ENCODE peak calls at places on chromosomes 4 and X, in four cellular contexts. R is sigmoid colon, C is GM12878, K is tibial nerve. V is an unnamed sample.

GRCh38 chr4:20859097-20859781 is 159.0 kb downstream of the PACRGL start:
- DNase-seq in R (no peak), C (no peak), K (no peak), V (no peak)

GRCh38 chr4:163609046-163609445 is 114.6 kb downstream of the TMA16 start:
- DNase-seq in R (no peak), C (no peak), K (no peak), V (no peak)

GRCh38 chrX:15404712-15405111 is 20.5 kb upstream of the VEGFD start:
- DNase-seq in R (peak; percentile 79), C (no peak), K (peak; percentile 16), V (no peak)

GRCh38 chr4:120869511-120870278 is 52.8 kb downstream of the PRDM5 start:
- DNase-seq in R (no peak), C (no peak), K (no peak), V (no peak)

GRCh38 chr4:4876945-4877661 is 17.6 kb downstream of the MSX1 start:
- DNase-seq in R (no peak), C (no peak), K (no peak), V (no peak)

GRCh38 chr4:72767903-72768817 is 199.1 kb upstream of the ADAMTS3 start:
- DNase-seq in R (no peak), C (no peak), K (no peak), V (no peak)

GRCh38 chrX:19085975-19086772 is 36.1 kb downstream of the ADGRG2 start:
- DNase-seq in R (no peak), C (no peak), K (no peak), V (no peak)

GRCh38 chr4:577499-578450 is 1.7 kb upstream of the TMEM271 start:
- DNase-seq in R (no peak), C (no peak), K (no peak), V (no peak)

GRCh38 chrX:23907496-23908218 is at the start of the genes APOO and CXorf58:
- DNase-seq in R (peak; percentile 95), C (peak; percentile 54), K (peak; percentile 73), V (peak; percentile 92)

GRCh38 chr4:83240379-83240875 is 44.2 kb downstream of the COQ2 start:
- DNase-seq in R (no peak), C (peak; percentile 96), K (no peak), V (no peak)

GRCh38 chr4:143335979-143336827 is 473 bp upstream of the GAB1 start:
- DNase-seq in R (peak; percentile 96), C (no peak), K (peak; percentile 75), V (peak; percentile 87)

GRCh38 chr4:121307441-121308327 is 73.1 kb downstream of the QRFPR start:
- DNase-seq in R (no peak), C (peak; percentile 51), K (no peak), V (no peak)

GRCh38 chr4:165512464-165512863 is 133.7 kb downstream of the CPE start:
- DNase-seq in R (no peak), C (no peak), K (no peak), V (no peak)

GRCh38 chrX:100319716-100320115 is 90.4 kb downstream of the PCDH19 start:
- DNase-seq in R (no peak), C (no peak), K (no peak), V (no peak)

GRCh38 chr4:102259081-102259480 is 86.2 kb downstream of the SLC39A8 start:
- DNase-seq in R (no peak), C (no peak), K (no peak), V (no peak)

GRCh38 chrX:3271485-3272186 is 74.8 kb downstream of the MXRA5 start:
- DNase-seq in R (no peak), C (no peak), K (no peak), V (no peak)

GRCh38 chrX:13967636-13968035 is 62.1 kb downstream of the GEMIN8 start:
- DNase-seq in R (no peak), C (no peak), K (no peak), V (no peak)

GRCh38 chr4:184807261-184807660 is 18.5 kb downstream of the ACSL1 start:
- DNase-seq in R (no peak), C (no peak), K (no peak), V (peak; percentile 73)

GRCh38 chr4:123699823-123700822 is 303.5 kb downstream of the SPRY1 start:
- DNase-seq in R (no peak), C (no peak), K (no peak), V (no peak)

GRCh38 chr4:46073778-46074177 is 50.1 kb downstream of the GABRG1 start:
- DNase-seq in R (no peak), C (no peak), K (no peak), V (no peak)

GRCh38 chr4:157045507-157046127 is 30.3 kb upstream of the GLRB start:
- DNase-seq in R (peak; percentile 66), C (no peak), K (no peak), V (no peak)

GRCh38 chr4:115145393-115146160 is 32.2 kb upstream of the NDST4 start:
- DNase-seq in R (no peak), C (no peak), K (no peak), V (peak; percentile 33)

GRCh38 chrX:14936561-14936960 is 63.3 kb downstream of the MOSPD2 start:
- DNase-seq in R (no peak), C (no peak), K (no peak), V (no peak)

GRCh38 chrX:46710425-46710824 is 48.5 kb downstream of the SLC9A7 start:
- DNase-seq in R (no peak), C (no peak), K (no peak), V (no peak)

GRCh38 chr4:99323761-99324160 is 2.6 kb upstream of the ADH1B start:
- DNase-seq in R (peak; percentile 81), C (no peak), K (no peak), V (no peak)

GRCh38 chr4:140483445-140483844 is 14.6 kb downstream of the MGAT4D start:
- DNase-seq in R (no peak), C (no peak), K (no peak), V (no peak)

GRCh38 chr4:48801739-48802138 is 21.7 kb upstream of the FRYL start:
- DNase-seq in R (no peak), C (no peak), K (no peak), V (no peak)

GRCh38 chr4:145755802-145756201 is 75.9 kb downstream of the C4orf51 start:
- DNase-seq in R (no peak), C (no peak), K (no peak), V (no peak)

DNA sequence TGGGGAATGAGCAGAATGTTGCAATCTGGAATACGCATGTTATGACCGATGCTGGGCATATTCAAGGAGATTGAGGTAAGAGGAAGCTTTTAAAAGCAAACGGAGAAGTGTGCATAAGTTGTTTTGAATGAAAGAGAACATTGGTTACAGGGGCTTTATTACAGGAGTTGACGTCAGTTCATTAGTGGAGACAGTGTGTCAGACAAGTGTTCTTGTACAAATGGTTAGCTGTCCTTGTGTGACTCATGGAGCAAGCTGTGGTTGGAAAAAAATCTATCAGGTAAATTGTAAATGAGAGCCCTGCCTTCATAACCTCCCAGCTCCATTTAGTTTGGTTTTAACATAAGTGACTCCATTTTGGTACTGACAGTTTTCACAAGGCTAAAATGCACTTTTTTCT is 442.6 kb upstream of the LCORL start:
- DNase-seq in R (no peak), C (no peak), K (no peak), V (no peak)
- H3K27ac ChIP-seq in R (no peak overlapping the region), C (no peak overlapping the region), K (no peak overlapping the region), V (no peak overlapping the region)

GRCh38 chr4:176406297-176406696 is 86.5 kb downstream of the SPCS3 start:
- DNase-seq in R (no peak), C (no peak), K (no peak), V (no peak)
- TF ChIP-seq EP300 in R (no peak), C (no peak), K (no peak), V (no peak)

GRCh38 chr4:22969314-22969896 is 276.7 kb downstream of the GBA3 start:
- DNase-seq in R (no peak), C (no peak), K (no peak), V (no peak)
- H3K27ac ChIP-seq in R (no peak overlapping the region), C (no peak overlapping the region), K (no peak overlapping the region), V (no peak overlapping the region)

GRCh38 chr4:168664242-168664897 is 167.5 kb downstream of the PALLD start:
- DNase-seq in R (no peak), C (no peak), K (no peak), V (no peak)

GRCh38 chr4:168667936-168668335 is 171.1 kb downstream of the PALLD start:
- DNase-seq in R (no peak), C (no peak), K (no peak), V (no peak)

GRCh38 chr4:168667397-168667796 is 170.5 kb downstream of the PALLD start:
- DNase-seq in R (no peak), C (no peak), K (no peak), V (no peak)

GRCh38 chr4:168662297-168662985 is 165.6 kb downstream of the PALLD start:
- DNase-seq in R (no peak), C (no peak), K (no peak), V (no peak)

DNA sequence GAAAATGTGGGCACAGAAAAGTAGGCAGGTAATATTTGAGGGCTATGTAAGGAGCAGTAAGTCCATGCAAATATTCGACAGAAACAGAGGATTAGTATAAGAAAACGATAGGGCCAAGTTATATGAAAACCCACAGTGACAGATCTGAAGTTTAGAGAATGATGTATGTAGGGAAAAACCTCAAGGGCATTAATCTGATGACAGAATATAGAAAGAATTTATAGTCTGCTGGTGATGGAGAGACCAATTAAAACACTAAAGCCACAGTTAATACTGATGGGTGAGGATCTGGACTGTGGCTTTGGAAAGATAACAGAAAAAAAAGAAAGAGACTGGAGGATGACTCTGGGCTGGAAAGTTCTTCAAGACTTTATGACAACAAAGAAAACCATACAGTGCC is 169.7 kb downstream of the PALLD start:
- DNase-seq in R (no peak), C (no peak), K (no peak), V (no peak)
- TF ChIP-seq EP300 in R (no peak), C (no peak), K (no peak), V (no peak)

DNA sequence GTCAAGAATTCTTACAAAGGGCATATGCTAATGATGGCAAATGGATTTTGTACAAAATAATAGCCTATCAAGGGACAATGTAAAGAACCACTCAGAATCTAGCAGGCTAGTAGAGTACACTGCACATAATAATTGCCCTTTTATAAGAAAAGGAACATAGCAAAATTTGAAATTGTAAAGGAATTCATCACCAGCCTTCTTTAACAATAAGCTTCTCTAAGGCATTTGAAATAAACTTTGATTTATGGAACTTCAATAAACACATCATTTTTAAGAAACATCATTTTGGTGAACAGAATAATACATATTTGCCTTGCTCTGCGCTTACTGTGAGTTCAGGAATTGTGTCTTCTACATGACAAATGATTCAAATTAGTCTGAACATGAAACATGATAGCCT is 9.7 kb upstream of the ATP10D start:
- DNase-seq in R (no peak), C (no peak), K (no peak), V (no peak)
- H3K27ac ChIP-seq in R (no peak overlapping the region), C (no peak overlapping the region), K (no peak overlapping the region), V (no peak overlapping the region)

GRCh38 chrX:8755116-8755515 is 23.2 kb upstream of the ANOS1 start:
- DNase-seq in R (no peak), C (no peak), K (no peak), V (no peak)
- TF ChIP-seq EP300 in R (no peak), C (no peak), K (no peak), V (no peak)

V was measured in stomach.